ENCODE peak calls at places on chromosomes 7 and 10, in seven cellular contexts. One of them, this sample, is unnamed.

GRCh38 chr7:98619450-98620321 is 2.6 kb downstream of the NPTX2 start:
- DNase-seq in NB4: peak
- DNase-seq in suprapubic skin: no peak
- DNase-seq in right lobe of liver: peak
- DNase-seq in HCT116: no peak
- DNase-seq in A549: peak
- DNase-seq in body of pancreas: peak
- DNase-seq in this sample: no peak

GRCh38 chr10:97687785-97688781 is 1.0 kb upstream of the AVPI1 start:
- DNase-seq in A549: peak
- DNase-seq in HCT116: no peak
- DNase-seq in right lobe of liver: peak
- DNase-seq in suprapubic skin: no peak
- DNase-seq in NB4: peak
- DNase-seq in body of pancreas: no peak
- DNase-seq in this sample: no peak

GRCh38 chr10:44394696-44395383 is 9.9 kb upstream of the CXCL12 start:
- DNase-seq in body of pancreas: no peak
- DNase-seq in HCT116: no peak
- DNase-seq in A549: no peak
- DNase-seq in suprapubic skin: no peak
- DNase-seq in NB4: no peak
- DNase-seq in right lobe of liver: no peak
- DNase-seq in this sample: no peak

GRCh38 chr10:129725011-129725410 is 239.1 kb downstream of the EBF3 start:
- DNase-seq in suprapubic skin: peak
- DNase-seq in A549: no peak
- DNase-seq in NB4: no peak
- DNase-seq in right lobe of liver: peak
- DNase-seq in body of pancreas: no peak
- DNase-seq in HCT116: no peak
- DNase-seq in this sample: peak

GRCh38 chr10:102408728-102409603 is 9.6 kb downstream of the PSD start:
- DNase-seq in body of pancreas: peak
- DNase-seq in right lobe of liver: no peak
- DNase-seq in NB4: no peak
- DNase-seq in A549: no peak
- DNase-seq in HCT116: no peak
- DNase-seq in suprapubic skin: peak
- DNase-seq in this sample: no peak

GRCh38 chr10:98276316-98276715 is 8.3 kb upstream of the LOXL4 start:
- DNase-seq in right lobe of liver: no peak
- DNase-seq in A549: no peak
- DNase-seq in HCT116: no peak
- DNase-seq in suprapubic skin: no peak
- DNase-seq in NB4: no peak
- DNase-seq in body of pancreas: no peak
- DNase-seq in this sample: no peak

GRCh38 chr10:21445161-21445560 is 80.3 kb downstream of the SKIDA1 start:
- DNase-seq in right lobe of liver: no peak
- DNase-seq in body of pancreas: no peak
- DNase-seq in NB4: no peak
- DNase-seq in suprapubic skin: no peak
- DNase-seq in A549: no peak
- DNase-seq in HCT116: no peak
- DNase-seq in this sample: no peak

GRCh38 chr7:94252971-94253370 is 141.7 kb upstream of the COL1A2 start:
- DNase-seq in body of pancreas: no peak
- DNase-seq in right lobe of liver: no peak
- DNase-seq in HCT116: no peak
- DNase-seq in NB4: no peak
- DNase-seq in A549: no peak
- DNase-seq in suprapubic skin: no peak
- DNase-seq in this sample: no peak

GRCh38 chr10:1345368-1345767 is 289.2 kb downstream of the WDR37 start:
- DNase-seq in suprapubic skin: no peak
- DNase-seq in right lobe of liver: no peak
- DNase-seq in A549: no peak
- DNase-seq in HCT116: no peak
- DNase-seq in body of pancreas: no peak
- DNase-seq in NB4: no peak
- DNase-seq in this sample: no peak

GRCh38 chr10:80855348-80855971 is 317.8 kb downstream of the SH2D4B start:
- DNase-seq in body of pancreas: no peak
- DNase-seq in suprapubic skin: no peak
- DNase-seq in NB4: peak
- DNase-seq in right lobe of liver: peak
- DNase-seq in A549: peak
- DNase-seq in HCT116: no peak
- DNase-seq in this sample: no peak

GRCh38 chr7:22791204-22792158 is 31.2 kb downstream of the TOMM7 start:
- DNase-seq in A549: peak
- DNase-seq in suprapubic skin: no peak
- DNase-seq in body of pancreas: no peak
- DNase-seq in HCT116: no peak
- DNase-seq in NB4: no peak
- DNase-seq in right lobe of liver: no peak
- DNase-seq in this sample: no peak

GRCh38 chr7:28037220-28038010 is 143.2 kb downstream of the JAZF1 start:
- DNase-seq in NB4: peak
- DNase-seq in HCT116: peak
- DNase-seq in body of pancreas: no peak
- DNase-seq in suprapubic skin: no peak
- DNase-seq in A549: peak
- DNase-seq in right lobe of liver: no peak
- DNase-seq in this sample: no peak

GRCh38 chr10:49301302-49301701 is 2.3 kb downstream of the C10orf71 start:
- DNase-seq in suprapubic skin: no peak
- DNase-seq in NB4: no peak
- DNase-seq in body of pancreas: no peak
- DNase-seq in A549: no peak
- DNase-seq in HCT116: no peak
- DNase-seq in right lobe of liver: no peak
- DNase-seq in this sample: no peak

GRCh38 chr7:143936087-143937009 is 1.3 kb downstream of the OR2F2 start:
- DNase-seq in NB4: no peak
- DNase-seq in HCT116: no peak
- DNase-seq in body of pancreas: no peak
- DNase-seq in suprapubic skin: no peak
- DNase-seq in right lobe of liver: no peak
- DNase-seq in A549: no peak
- DNase-seq in this sample: no peak

GRCh38 chr10:1157615-1157933 is 101.4 kb downstream of the WDR37 start:
- DNase-seq in A549: no peak
- DNase-seq in HCT116: no peak
- DNase-seq in right lobe of liver: no peak
- DNase-seq in suprapubic skin: no peak
- DNase-seq in NB4: no peak
- DNase-seq in body of pancreas: no peak
- DNase-seq in this sample: no peak

GRCh38 chr10:36344816-36345215 is 702.7 kb upstream of the FZD8 start:
- DNase-seq in body of pancreas: no peak
- DNase-seq in A549: no peak
- DNase-seq in suprapubic skin: no peak
- DNase-seq in right lobe of liver: no peak
- DNase-seq in NB4: no peak
- DNase-seq in HCT116: no peak
- DNase-seq in this sample: no peak

GRCh38 chr10:99393036-99393435 is 37.4 kb downstream of the GOT1 start:
- DNase-seq in right lobe of liver: no peak
- DNase-seq in A549: no peak
- DNase-seq in NB4: no peak
- DNase-seq in body of pancreas: no peak
- DNase-seq in suprapubic skin: no peak
- DNase-seq in HCT116: no peak
- DNase-seq in this sample: no peak

GRCh38 chr7:98687331-98687863 is 70.3 kb downstream of the NPTX2 start:
- DNase-seq in HCT116: no peak
- DNase-seq in right lobe of liver: no peak
- DNase-seq in suprapubic skin: no peak
- DNase-seq in A549: no peak
- DNase-seq in NB4: no peak
- DNase-seq in body of pancreas: peak
- DNase-seq in this sample: no peak

GRCh38 chr7:153604-154003 is 38.8 kb upstream of the FAM20C start:
- DNase-seq in HCT116: no peak
- DNase-seq in suprapubic skin: no peak
- DNase-seq in A549: no peak
- DNase-seq in NB4: no peak
- DNase-seq in right lobe of liver: no peak
- DNase-seq in body of pancreas: no peak
- DNase-seq in this sample: no peak

GRCh38 chr7:67937717-67938191 is 941.1 kb downstream of the TYW1 start:
- DNase-seq in suprapubic skin: no peak
- DNase-seq in HCT116: no peak
- DNase-seq in NB4: no peak
- DNase-seq in body of pancreas: peak
- DNase-seq in right lobe of liver: no peak
- DNase-seq in A549: peak
- DNase-seq in this sample: no peak

GRCh38 chr7:5528815-5529442 is 105.3 kb upstream of the TNRC18 start:
- DNase-seq in NB4: peak
- DNase-seq in right lobe of liver: no peak
- DNase-seq in body of pancreas: no peak
- DNase-seq in HCT116: no peak
- DNase-seq in suprapubic skin: no peak
- DNase-seq in A549: no peak
- DNase-seq in this sample: no peak

GRCh38 chr7:5528071-5528814 is 104.6 kb upstream of the TNRC18 start:
- DNase-seq in A549: peak
- DNase-seq in right lobe of liver: peak
- DNase-seq in NB4: no peak
- DNase-seq in HCT116: no peak
- DNase-seq in body of pancreas: peak
- DNase-seq in suprapubic skin: peak
- DNase-seq in this sample: peak

GRCh38 chr7:5533821-5534367 is 110.3 kb upstream of the TNRC18 start:
- DNase-seq in NB4: peak
- DNase-seq in A549: no peak
- DNase-seq in right lobe of liver: no peak
- DNase-seq in body of pancreas: no peak
- DNase-seq in HCT116: no peak
- DNase-seq in suprapubic skin: no peak
- DNase-seq in this sample: no peak

GRCh38 chr7:5532520-5533335 is 109.1 kb upstream of the TNRC18 start:
- DNase-seq in HCT116: no peak
- DNase-seq in body of pancreas: peak
- DNase-seq in right lobe of liver: peak
- DNase-seq in A549: peak
- DNase-seq in suprapubic skin: peak
- DNase-seq in NB4: peak
- DNase-seq in this sample: peak
- H3K4me3 ChIP-seq in HCT116: no peak
- H3K4me3 ChIP-seq in body of pancreas: no peak
- H3K4me3 ChIP-seq in right lobe of liver: no peak
- H3K4me3 ChIP-seq in A549: no peak
- H3K4me3 ChIP-seq in suprapubic skin: peak
- H3K4me3 ChIP-seq in NB4: peak
- H3K4me3 ChIP-seq in this sample: no peak

DNA sequence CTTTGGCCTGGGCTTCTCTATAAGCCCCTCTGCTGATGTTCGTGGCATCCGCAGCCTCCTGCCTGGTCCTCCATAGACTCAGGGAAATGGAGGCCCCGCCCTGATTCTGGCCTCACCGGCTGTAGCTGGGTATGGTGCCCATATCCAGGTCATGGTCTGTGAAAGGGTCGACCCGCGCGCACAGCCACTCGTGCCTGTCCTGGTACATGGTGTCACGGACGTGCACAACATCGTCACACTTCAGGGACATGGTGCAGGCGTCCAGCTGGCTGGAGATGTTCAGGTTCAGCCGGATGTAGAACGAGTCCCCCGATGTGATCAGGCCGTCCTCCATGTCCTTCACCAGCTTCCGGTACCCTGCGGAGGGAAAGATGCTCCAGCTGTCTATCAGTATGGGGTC is 75.1 kb upstream of the GNA12 start:
- DNase-seq in suprapubic skin: no peak
- DNase-seq in NB4: no peak
- DNase-seq in A549: no peak
- DNase-seq in HCT116: no peak
- DNase-seq in right lobe of liver: no peak
- DNase-seq in body of pancreas: no peak
- DNase-seq in this sample: no peak
- TF ChIP-seq POLR2A in suprapubic skin: no peak
- TF ChIP-seq POLR2A in NB4: no peak
- TF ChIP-seq POLR2A in A549: no peak
- TF ChIP-seq POLR2A in HCT116: no peak
- TF ChIP-seq POLR2A in right lobe of liver: no peak
- TF ChIP-seq POLR2A in body of pancreas: no peak
- TF ChIP-seq POLR2A in this sample: no peak

DNA sequence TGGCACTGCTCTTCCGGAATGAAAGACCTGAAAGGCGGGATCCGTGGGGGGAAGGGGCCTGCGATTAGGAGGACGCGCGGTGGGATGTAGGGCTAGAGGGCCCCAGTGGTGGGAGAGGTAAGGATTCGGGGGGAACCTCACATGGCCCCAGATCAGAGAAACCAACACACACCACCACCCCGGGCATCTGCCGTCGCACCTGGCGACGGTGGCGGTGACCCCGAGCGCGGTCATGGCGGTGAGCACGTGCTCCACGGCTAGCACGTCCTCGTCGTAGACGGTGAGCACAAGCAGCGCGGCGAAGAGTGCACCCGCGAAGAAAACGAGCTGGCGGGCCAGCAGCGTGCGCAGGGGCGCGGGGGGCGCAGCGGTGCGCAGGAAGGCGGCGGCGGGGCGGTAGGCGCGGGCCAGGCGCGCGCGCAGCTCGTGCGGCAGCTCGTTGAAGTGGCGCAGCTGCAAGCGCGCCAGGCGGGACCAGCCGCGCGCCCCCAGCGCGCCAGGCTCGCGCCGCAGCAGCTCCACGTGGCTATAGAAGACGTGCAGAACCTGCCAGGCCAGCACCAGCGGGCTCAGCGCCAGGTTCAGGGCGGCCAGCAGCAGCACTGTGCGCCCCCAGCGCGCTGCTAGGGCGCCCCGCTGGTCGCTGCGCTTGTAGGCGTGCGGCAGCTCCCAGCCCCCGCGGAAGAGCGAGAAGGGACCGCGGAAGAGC is 5.7 kb downstream of the ATG9B start:
- DNase-seq in suprapubic skin: no peak
- DNase-seq in A549: no peak
- DNase-seq in right lobe of liver: no peak
- DNase-seq in NB4: no peak
- DNase-seq in HCT116: no peak
- DNase-seq in body of pancreas: peak
- DNase-seq in this sample: no peak
- H3K4me3 ChIP-seq in suprapubic skin: peak
- H3K4me3 ChIP-seq in A549: peak
- H3K4me3 ChIP-seq in right lobe of liver: no peak
- H3K4me3 ChIP-seq in NB4: no peak
- H3K4me3 ChIP-seq in HCT116: no peak
- H3K4me3 ChIP-seq in body of pancreas: no peak
- H3K4me3 ChIP-seq in this sample: no peak

GRCh38 chr10:58384999-58385783 is at the start of gene TFAM:
- DNase-seq in suprapubic skin: peak
- DNase-seq in body of pancreas: peak
- DNase-seq in NB4: peak
- DNase-seq in A549: peak
- DNase-seq in HCT116: peak
- DNase-seq in right lobe of liver: peak
- DNase-seq in this sample: peak
- TF ChIP-seq POLR2A in suprapubic skin: peak
- TF ChIP-seq POLR2A in body of pancreas: peak
- TF ChIP-seq POLR2A in NB4: peak
- TF ChIP-seq POLR2A in A549: peak
- TF ChIP-seq POLR2A in HCT116: peak
- TF ChIP-seq POLR2A in right lobe of liver: peak
- TF ChIP-seq POLR2A in this sample: no peak

GRCh38 chr7:56053993-56054392 is 2.4 kb downstream of the CCT6A start:
- DNase-seq in suprapubic skin: no peak
- DNase-seq in right lobe of liver: no peak
- DNase-seq in NB4: no peak
- DNase-seq in HCT116: no peak
- DNase-seq in A549: no peak
- DNase-seq in body of pancreas: no peak
- DNase-seq in this sample: no peak
- H3K4me3 ChIP-seq in suprapubic skin: no peak
- H3K4me3 ChIP-seq in right lobe of liver: no peak
- H3K4me3 ChIP-seq in NB4: peak
- H3K4me3 ChIP-seq in HCT116: no peak
- H3K4me3 ChIP-seq in A549: no peak
- H3K4me3 ChIP-seq in body of pancreas: no peak
- H3K4me3 ChIP-seq in this sample: no peak

This sample was measured in lower leg skin.